ENCODE peak calls at places on chromosomes 16 and 17, in eight cellular contexts. U is AG10803; X is GM20000; F is GM12865; H is stimulated activated CD4-positive, alpha-beta T cell treated with anti-CD3 and anti-CD28 coated beads, TNF-alpha, amount 100 ng/mL, for 4 hours; G is left ventricle myocardium superior; Q is activated gamma-delta T cell treated with Interleukin-2 at 50 U/mL for 16 hours; R is mucosa of descending colon. I is an unnamed sample.

GRCh38 chr17:76408037-76408849 is 23.8 kb downstream of the SPHK1 start:
- DNase-seq in F (peak), U (no peak), X (peak), G (peak), R (peak), H (peak), Q (peak), I (peak)

GRCh38 chr16:29662729-29663019 is 373 bp upstream of the SPN start:
- DNase-seq in U (no peak), G (no peak), R (peak), F (peak), X (peak), Q (peak), H (no peak), I (peak)

GRCh38 chr16:10625595-10626357 is 45.4 kb upstream of the EMP2 start:
- DNase-seq in H (no peak), G (no peak), F (peak), X (no peak), Q (no peak), U (peak), R (no peak), I (no peak)

GRCh38 chr17:6365187-6365943 is 69.6 kb downstream of the AIPL1 start:
- DNase-seq in U (peak), F (no peak), X (no peak), R (no peak), H (no peak), Q (no peak), G (no peak), I (no peak)

GRCh38 chr16:17312100-17312732 is 158.5 kb downstream of the XYLT1 start:
- DNase-seq in G (no peak), U (no peak), H (no peak), X (no peak), Q (peak), F (no peak), R (peak), I (no peak)

GRCh38 chr16:8686031-8686621 is 11.7 kb downstream of the ABAT start:
- DNase-seq in Q (no peak), X (no peak), H (no peak), R (no peak), U (no peak), G (peak), F (no peak), I (no peak)

GRCh38 chr17:4187076-4187475 is 44.1 kb downstream of the CYB5D2 start:
- DNase-seq in F (no peak), H (no peak), X (no peak), R (no peak), Q (no peak), U (peak), G (no peak), I (no peak)

GRCh38 chr17:58504826-58505351 is 9.5 kb downstream of the MTMR4 start:
- DNase-seq in U (no peak), R (no peak), Q (no peak), G (no peak), F (peak), H (no peak), X (peak), I (no peak)

GRCh38 chr17:34257299-34257985 is 2.4 kb downstream of the CCL2 start:
- DNase-seq in R (no peak), F (no peak), Q (no peak), G (no peak), H (no peak), X (no peak), U (no peak), I (no peak)

GRCh38 chr17:57987582-57988300 is at the start of gene VEZF1:
- DNase-seq in G (peak), H (peak), R (peak), X (peak), F (peak), U (peak), Q (peak), I (peak)

GRCh38 chr16:14354561-14355351 is 275.3 kb downstream of the PARN start:
- DNase-seq in H (no peak), X (peak), U (peak), Q (no peak), R (no peak), F (peak), G (no peak), I (no peak)

GRCh38 chr17:8041249-8041928 is 2.5 kb downstream of the ALOX15B start:
- DNase-seq in F (peak), U (peak), H (no peak), Q (peak), R (no peak), G (no peak), X (peak), I (no peak)